ENCODE peak calls at places on chromosomes 3 and 15, in five cellular contexts. One of them, this sample, is unnamed.
A peak's percentile ranks its signal among the peaks of the same experiment; 100 is the strongest.

GRCh38 chr3:72844436-72844999 is 3.7 kb downstream of the SHQ1 start:
- DNase-seq in GM04504: no peak
- DNase-seq in NCI-H2029: no peak
- DNase-seq in RWPE1: no peak
- DNase-seq in EL: peak; percentile 25
- DNase-seq in this sample: no peak

GRCh38 chr3:160951677-160952487 is 153.3 kb downstream of the B3GALNT1 start:
- DNase-seq in GM04504: no peak
- DNase-seq in RWPE1: no peak
- DNase-seq in NCI-H2029: no peak
- DNase-seq in EL: no peak
- DNase-seq in this sample: no peak

GRCh38 chr15:26013946-26014345 is 150.8 kb upstream of the ATP10A start:
- DNase-seq in EL: peak; percentile 17
- DNase-seq in NCI-H2029: no peak
- DNase-seq in GM04504: peak; percentile 10
- DNase-seq in RWPE1: no peak
- DNase-seq in this sample: no peak

GRCh38 chr3:127929818-127930217 is 14.8 kb downstream of the KBTBD12 start:
- DNase-seq in NCI-H2029: no peak
- DNase-seq in RWPE1: peak; percentile 42
- DNase-seq in GM04504: no peak
- DNase-seq in EL: no peak
- DNase-seq in this sample: no peak

GRCh38 chr3:128482857-128483656 is 9.9 kb downstream of the GATA2 start:
- DNase-seq in RWPE1: peak; percentile 49
- DNase-seq in GM04504: no peak
- DNase-seq in EL: peak; percentile 95
- DNase-seq in NCI-H2029: no peak
- DNase-seq in this sample: peak; percentile 56

GRCh38 chr3:13265507-13265906 is 154.6 kb downstream of the NUP210 start:
- DNase-seq in RWPE1: no peak
- DNase-seq in GM04504: no peak
- DNase-seq in NCI-H2029: no peak
- DNase-seq in EL: no peak
- DNase-seq in this sample: no peak

GRCh38 chr15:87736401-87736800 is 520.1 kb downstream of the NTRK3 start:
- DNase-seq in EL: peak; percentile 72
- DNase-seq in GM04504: no peak
- DNase-seq in RWPE1: no peak
- DNase-seq in NCI-H2029: no peak
- DNase-seq in this sample: no peak

GRCh38 chr3:62445267-62445666 is 71.9 kb upstream of the FEZF2 start:
- DNase-seq in NCI-H2029: peak; percentile 9
- DNase-seq in RWPE1: peak; percentile 5
- DNase-seq in EL: peak; percentile 21
- DNase-seq in GM04504: no peak
- DNase-seq in this sample: no peak

GRCh38 chr15:47485419-47485818 is 231.9 kb upstream of the SEMA6D start:
- DNase-seq in RWPE1: no peak
- DNase-seq in EL: peak; percentile 4
- DNase-seq in NCI-H2029: no peak
- DNase-seq in GM04504: no peak
- DNase-seq in this sample: no peak

GRCh38 chr3:88385090-88385489 is 235.3 kb downstream of the C3orf38 start:
- DNase-seq in NCI-H2029: no peak
- DNase-seq in EL: no peak
- DNase-seq in RWPE1: peak; percentile 1
- DNase-seq in GM04504: no peak
- DNase-seq in this sample: no peak

GRCh38 chr15:64149424-64150235 is 1.9 kb upstream of the SNX22 start:
- DNase-seq in EL: peak; percentile 31
- DNase-seq in RWPE1: no peak
- DNase-seq in GM04504: no peak
- DNase-seq in NCI-H2029: no peak
- DNase-seq in this sample: peak; percentile 67

GRCh38 chr15:61951949-61952348 is 108.3 kb downstream of the VPS13C start:
- DNase-seq in EL: peak; percentile 7
- DNase-seq in NCI-H2029: no peak
- DNase-seq in RWPE1: no peak
- DNase-seq in GM04504: no peak
- DNase-seq in this sample: no peak

GRCh38 chr3:78098367-78098766 is 1058.5 kb downstream of the ROBO2 start:
- DNase-seq in GM04504: no peak
- DNase-seq in EL: no peak
- DNase-seq in NCI-H2029: no peak
- DNase-seq in RWPE1: no peak
- DNase-seq in this sample: no peak

GRCh38 chr3:36893137-36893557 is 51.7 kb downstream of the TRANK1 start:
- DNase-seq in GM04504: no peak
- DNase-seq in RWPE1: no peak
- DNase-seq in NCI-H2029: peak; percentile 38
- DNase-seq in EL: peak; percentile 66
- DNase-seq in this sample: no peak

GRCh38 chr3:41148446-41148845 is 50.9 kb upstream of the CTNNB1 start:
- DNase-seq in RWPE1: no peak
- DNase-seq in NCI-H2029: peak; percentile 26
- DNase-seq in EL: no peak
- DNase-seq in GM04504: no peak
- DNase-seq in this sample: no peak

GRCh38 chr15:90829942-90830440 is 38.4 kb upstream of the FURIN start:
- DNase-seq in GM04504: no peak
- DNase-seq in NCI-H2029: no peak
- DNase-seq in EL: no peak
- DNase-seq in RWPE1: no peak
- DNase-seq in this sample: no peak

GRCh38 chr15:40314723-40315276 is 7.1 kb upstream of the PLCB2 start:
- DNase-seq in GM04504: no peak
- DNase-seq in RWPE1: peak; percentile 69
- DNase-seq in NCI-H2029: no peak
- DNase-seq in EL: peak; percentile 83
- DNase-seq in this sample: no peak

GRCh38 chr3:16064660-16065414 is 109.6 kb upstream of the GALNT15 start:
- DNase-seq in EL: peak; percentile 95
- DNase-seq in NCI-H2029: peak; percentile 93
- DNase-seq in RWPE1: no peak
- DNase-seq in GM04504: peak; percentile 97
- DNase-seq in this sample: no peak

GRCh38 chr3:21290557-21290956 is 460.5 kb downstream of the ZNF385D start:
- DNase-seq in NCI-H2029: no peak
- DNase-seq in GM04504: no peak
- DNase-seq in EL: no peak
- DNase-seq in RWPE1: no peak
- DNase-seq in this sample: peak; percentile 13

This sample was measured in HAP-1.